ENCODE peak calls at places on chromosomes 11 and 22, in nine cellular contexts. One of them, this sample, is unnamed.

GRCh38 chr22:17742528-17742902 is 31.8 kb downstream of the BID start:
- DNase-seq in CD8-positive, alpha-beta T cell: peak
- DNase-seq in BJ: no peak
- DNase-seq in nephron progenitor cell: peak
- DNase-seq in K562: peak
- DNase-seq in gastrocnemius medialis: peak
- DNase-seq in WTC11: peak
- DNase-seq in right atrium auricular region: no peak
- DNase-seq in astrocyte of the spinal cord: peak
- DNase-seq in this sample: peak

GRCh38 chr11:61961570-61962212 is 5.7 kb downstream of the FTH1 start:
- DNase-seq in nephron progenitor cell: no peak
- DNase-seq in WTC11: no peak
- DNase-seq in BJ: no peak
- DNase-seq in K562: no peak
- DNase-seq in right atrium auricular region: peak
- DNase-seq in astrocyte of the spinal cord: peak
- DNase-seq in CD8-positive, alpha-beta T cell: no peak
- DNase-seq in gastrocnemius medialis: peak
- DNase-seq in this sample: no peak

GRCh38 chr11:9574806-9575530 is 1.5 kb downstream of the WEE1 start:
- DNase-seq in astrocyte of the spinal cord: peak
- DNase-seq in gastrocnemius medialis: peak
- DNase-seq in K562: peak
- DNase-seq in right atrium auricular region: peak
- DNase-seq in nephron progenitor cell: peak
- DNase-seq in CD8-positive, alpha-beta T cell: peak
- DNase-seq in WTC11: peak
- DNase-seq in BJ: peak
- DNase-seq in this sample: peak

GRCh38 chr11:297666-298405 is 1.5 kb downstream of the IFITM5 start:
- DNase-seq in BJ: no peak
- DNase-seq in nephron progenitor cell: peak
- DNase-seq in gastrocnemius medialis: no peak
- DNase-seq in K562: peak
- DNase-seq in CD8-positive, alpha-beta T cell: no peak
- DNase-seq in WTC11: peak
- DNase-seq in right atrium auricular region: no peak
- DNase-seq in astrocyte of the spinal cord: no peak
- DNase-seq in this sample: peak

GRCh38 chr11:843086-843704 is 543 bp downstream of the TSPAN4 start:
- DNase-seq in BJ: no peak
- DNase-seq in right atrium auricular region: no peak
- DNase-seq in astrocyte of the spinal cord: no peak
- DNase-seq in K562: peak
- DNase-seq in gastrocnemius medialis: no peak
- DNase-seq in WTC11: no peak
- DNase-seq in CD8-positive, alpha-beta T cell: no peak
- DNase-seq in nephron progenitor cell: peak
- DNase-seq in this sample: no peak

GRCh38 chr22:46568102-46568809 is 30.8 kb upstream of the CELSR1 start:
- DNase-seq in gastrocnemius medialis: no peak
- DNase-seq in right atrium auricular region: no peak
- DNase-seq in nephron progenitor cell: no peak
- DNase-seq in astrocyte of the spinal cord: no peak
- DNase-seq in WTC11: peak
- DNase-seq in K562: no peak
- DNase-seq in BJ: no peak
- DNase-seq in CD8-positive, alpha-beta T cell: no peak
- DNase-seq in this sample: no peak

GRCh38 chr11:60756307-60757032 is at the start of gene MS4A15:
- DNase-seq in nephron progenitor cell: no peak
- DNase-seq in BJ: no peak
- DNase-seq in CD8-positive, alpha-beta T cell: no peak
- DNase-seq in gastrocnemius medialis: no peak
- DNase-seq in K562: peak
- DNase-seq in astrocyte of the spinal cord: peak
- DNase-seq in right atrium auricular region: no peak
- DNase-seq in WTC11: no peak
- DNase-seq in this sample: no peak

GRCh38 chr11:44623716-44624491 is 58.4 kb downstream of the CD82 start:
- DNase-seq in gastrocnemius medialis: peak
- DNase-seq in right atrium auricular region: peak
- DNase-seq in nephron progenitor cell: no peak
- DNase-seq in BJ: no peak
- DNase-seq in K562: no peak
- DNase-seq in CD8-positive, alpha-beta T cell: no peak
- DNase-seq in WTC11: no peak
- DNase-seq in astrocyte of the spinal cord: no peak
- DNase-seq in this sample: no peak

GRCh38 chr11:63369971-63370588 is 495 bp downstream of the SLC22A9 start:
- DNase-seq in K562: no peak
- DNase-seq in CD8-positive, alpha-beta T cell: no peak
- DNase-seq in WTC11: no peak
- DNase-seq in right atrium auricular region: no peak
- DNase-seq in gastrocnemius medialis: no peak
- DNase-seq in BJ: no peak
- DNase-seq in nephron progenitor cell: no peak
- DNase-seq in astrocyte of the spinal cord: no peak
- DNase-seq in this sample: no peak

GRCh38 chr22:44493206-44493605 is 4.8 kb downstream of the RTL6 start:
- DNase-seq in CD8-positive, alpha-beta T cell: peak
- DNase-seq in gastrocnemius medialis: no peak
- DNase-seq in right atrium auricular region: no peak
- DNase-seq in WTC11: no peak
- DNase-seq in nephron progenitor cell: no peak
- DNase-seq in K562: no peak
- DNase-seq in astrocyte of the spinal cord: no peak
- DNase-seq in BJ: no peak
- DNase-seq in this sample: no peak

DNA sequence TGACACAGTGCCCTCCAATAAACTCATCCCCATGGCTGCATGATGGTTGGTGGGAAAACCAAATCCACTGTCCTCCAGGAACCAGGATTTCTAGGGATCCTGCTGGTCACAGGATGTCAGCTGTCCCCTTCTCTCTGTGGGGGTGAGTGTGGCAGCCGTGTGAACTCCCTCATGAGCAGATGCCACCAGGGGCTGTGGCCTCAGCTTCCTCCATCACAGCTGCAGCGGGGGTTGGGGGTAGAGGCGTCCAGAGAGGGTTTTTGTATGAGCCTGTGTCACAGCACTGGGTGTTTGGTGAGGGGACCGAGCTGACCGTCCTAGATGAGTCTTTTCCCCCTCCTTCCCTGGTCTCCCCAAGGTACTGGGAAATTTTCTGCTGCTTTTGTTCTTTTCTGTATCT is 26.4 kb downstream of the IGLL5 start:
- DNase-seq in WTC11: no peak
- DNase-seq in BJ: no peak
- DNase-seq in K562: no peak
- DNase-seq in gastrocnemius medialis: no peak
- DNase-seq in CD8-positive, alpha-beta T cell: no peak
- DNase-seq in right atrium auricular region: no peak
- DNase-seq in astrocyte of the spinal cord: no peak
- DNase-seq in nephron progenitor cell: no peak
- DNase-seq in this sample: no peak
- TF ChIP-seq CTCF in WTC11: no peak
- TF ChIP-seq CTCF in BJ: no peak
- TF ChIP-seq CTCF in K562: no peak
- TF ChIP-seq CTCF in gastrocnemius medialis: no peak
- TF ChIP-seq CTCF in CD8-positive, alpha-beta T cell: no peak
- TF ChIP-seq CTCF in right atrium auricular region: no peak
- TF ChIP-seq CTCF in astrocyte of the spinal cord: no peak
- TF ChIP-seq CTCF in nephron progenitor cell: no peak
- TF ChIP-seq CTCF in this sample: no peak

GRCh38 chr11:27205269-27205668 is 157.7 kb downstream of the CCDC34 start:
- DNase-seq in K562: no peak
- DNase-seq in gastrocnemius medialis: no peak
- DNase-seq in astrocyte of the spinal cord: no peak
- DNase-seq in WTC11: no peak
- DNase-seq in nephron progenitor cell: no peak
- DNase-seq in CD8-positive, alpha-beta T cell: no peak
- DNase-seq in right atrium auricular region: no peak
- DNase-seq in BJ: no peak
- DNase-seq in this sample: no peak

GRCh38 chr11:27205779-27206549 is 157.1 kb downstream of the CCDC34 start:
- DNase-seq in BJ: no peak
- DNase-seq in gastrocnemius medialis: no peak
- DNase-seq in CD8-positive, alpha-beta T cell: no peak
- DNase-seq in nephron progenitor cell: no peak
- DNase-seq in WTC11: no peak
- DNase-seq in astrocyte of the spinal cord: no peak
- DNase-seq in right atrium auricular region: no peak
- DNase-seq in K562: no peak
- DNase-seq in this sample: no peak

GRCh38 chr11:27203077-27203476 is 159.9 kb downstream of the CCDC34 start:
- DNase-seq in gastrocnemius medialis: no peak
- DNase-seq in astrocyte of the spinal cord: no peak
- DNase-seq in K562: no peak
- DNase-seq in BJ: no peak
- DNase-seq in WTC11: no peak
- DNase-seq in nephron progenitor cell: no peak
- DNase-seq in right atrium auricular region: no peak
- DNase-seq in CD8-positive, alpha-beta T cell: no peak
- DNase-seq in this sample: no peak

GRCh38 chr11:27207025-27207650 is 155.9 kb downstream of the CCDC34 start:
- DNase-seq in BJ: no peak
- DNase-seq in K562: no peak
- DNase-seq in WTC11: no peak
- DNase-seq in nephron progenitor cell: no peak
- DNase-seq in right atrium auricular region: no peak
- DNase-seq in astrocyte of the spinal cord: peak
- DNase-seq in gastrocnemius medialis: no peak
- DNase-seq in CD8-positive, alpha-beta T cell: no peak
- DNase-seq in this sample: no peak

DNA sequence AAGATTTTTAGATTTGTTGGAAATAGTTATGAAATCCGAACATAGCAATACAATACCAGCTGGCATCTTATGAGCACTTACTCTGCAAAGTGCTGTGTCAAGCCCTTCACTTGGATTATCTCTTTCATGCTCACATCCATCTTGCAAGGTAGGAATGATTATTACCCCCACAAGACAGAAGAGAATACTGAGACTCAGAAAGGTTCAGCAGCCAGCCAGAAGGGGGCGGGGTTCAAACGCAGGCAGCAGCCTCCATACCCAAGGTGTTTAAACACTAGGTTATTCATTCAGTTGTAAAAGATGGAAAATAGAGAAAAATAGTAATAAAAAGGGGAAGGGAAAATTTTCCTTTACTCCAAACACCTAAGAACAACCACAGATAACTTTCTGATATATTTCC is 158.5 kb downstream of the CCDC34 start:
- DNase-seq in right atrium auricular region: no peak
- DNase-seq in astrocyte of the spinal cord: no peak
- DNase-seq in BJ: no peak
- DNase-seq in gastrocnemius medialis: no peak
- DNase-seq in nephron progenitor cell: peak
- DNase-seq in CD8-positive, alpha-beta T cell: no peak
- DNase-seq in K562: peak
- DNase-seq in WTC11: no peak
- DNase-seq in this sample: peak
- TF ChIP-seq CTCF in right atrium auricular region: no peak
- TF ChIP-seq CTCF in astrocyte of the spinal cord: peak
- TF ChIP-seq CTCF in BJ: peak
- TF ChIP-seq CTCF in gastrocnemius medialis: no peak
- TF ChIP-seq CTCF in nephron progenitor cell: no peak
- TF ChIP-seq CTCF in CD8-positive, alpha-beta T cell: no peak
- TF ChIP-seq CTCF in K562: peak
- TF ChIP-seq CTCF in WTC11: no peak
- TF ChIP-seq CTCF in this sample: peak

GRCh38 chr22:32607086-32607485 is 132.5 kb downstream of the FBXO7 start:
- DNase-seq in astrocyte of the spinal cord: no peak
- DNase-seq in nephron progenitor cell: no peak
- DNase-seq in CD8-positive, alpha-beta T cell: no peak
- DNase-seq in gastrocnemius medialis: no peak
- DNase-seq in K562: no peak
- DNase-seq in WTC11: no peak
- DNase-seq in right atrium auricular region: no peak
- DNase-seq in BJ: no peak
- DNase-seq in this sample: no peak
- TF ChIP-seq CTCF in astrocyte of the spinal cord: no peak
- TF ChIP-seq CTCF in nephron progenitor cell: no peak
- TF ChIP-seq CTCF in CD8-positive, alpha-beta T cell: no peak
- TF ChIP-seq CTCF in gastrocnemius medialis: no peak
- TF ChIP-seq CTCF in K562: no peak
- TF ChIP-seq CTCF in WTC11: no peak
- TF ChIP-seq CTCF in right atrium auricular region: no peak
- TF ChIP-seq CTCF in BJ: no peak
- TF ChIP-seq CTCF in this sample: no peak

GRCh38 chr11:134252539-134253188 is 488 bp downstream of the THYN1 start:
- DNase-seq in gastrocnemius medialis: peak
- DNase-seq in right atrium auricular region: no peak
- DNase-seq in BJ: no peak
- DNase-seq in CD8-positive, alpha-beta T cell: no peak
- DNase-seq in WTC11: peak
- DNase-seq in K562: no peak
- DNase-seq in nephron progenitor cell: peak
- DNase-seq in astrocyte of the spinal cord: no peak
- DNase-seq in this sample: no peak

GRCh38 chr11:134257101-134257500 is 3.7 kb downstream of the ACAD8 start:
- DNase-seq in astrocyte of the spinal cord: no peak
- DNase-seq in CD8-positive, alpha-beta T cell: no peak
- DNase-seq in BJ: no peak
- DNase-seq in WTC11: no peak
- DNase-seq in K562: no peak
- DNase-seq in gastrocnemius medialis: no peak
- DNase-seq in nephron progenitor cell: no peak
- DNase-seq in right atrium auricular region: no peak
- DNase-seq in this sample: no peak

GRCh38 chr11:134250675-134251074 is 2.5 kb downstream of the THYN1 start:
- DNase-seq in nephron progenitor cell: no peak
- DNase-seq in WTC11: no peak
- DNase-seq in right atrium auricular region: no peak
- DNase-seq in K562: no peak
- DNase-seq in CD8-positive, alpha-beta T cell: no peak
- DNase-seq in BJ: no peak
- DNase-seq in astrocyte of the spinal cord: no peak
- DNase-seq in gastrocnemius medialis: no peak
- DNase-seq in this sample: no peak

GRCh38 chr11:134254433-134254832 is 1.1 kb downstream of the ACAD8 start:
- DNase-seq in CD8-positive, alpha-beta T cell: no peak
- DNase-seq in astrocyte of the spinal cord: no peak
- DNase-seq in gastrocnemius medialis: no peak
- DNase-seq in WTC11: no peak
- DNase-seq in K562: no peak
- DNase-seq in nephron progenitor cell: no peak
- DNase-seq in BJ: no peak
- DNase-seq in right atrium auricular region: no peak
- DNase-seq in this sample: no peak

GRCh38 chr11:134253189-134253993 is at the start of the genes ACAD8 and THYN1:
- DNase-seq in astrocyte of the spinal cord: peak
- DNase-seq in nephron progenitor cell: peak
- DNase-seq in CD8-positive, alpha-beta T cell: peak
- DNase-seq in K562: peak
- DNase-seq in BJ: peak
- DNase-seq in gastrocnemius medialis: peak
- DNase-seq in right atrium auricular region: peak
- DNase-seq in WTC11: peak
- DNase-seq in this sample: peak
- TF ChIP-seq CTCF in astrocyte of the spinal cord: no peak
- TF ChIP-seq CTCF in nephron progenitor cell: no peak
- TF ChIP-seq CTCF in CD8-positive, alpha-beta T cell: no peak
- TF ChIP-seq CTCF in K562: peak
- TF ChIP-seq CTCF in BJ: peak
- TF ChIP-seq CTCF in gastrocnemius medialis: peak
- TF ChIP-seq CTCF in right atrium auricular region: peak
- TF ChIP-seq CTCF in WTC11: no peak
- TF ChIP-seq CTCF in this sample: peak